ENCODE peak calls at places on chromosomes 13 and 19, in six cellular contexts. One of them, this sample, is unnamed.

GRCh38 chr13:51154029-51154555 is 43.0 kb upstream of the C13orf42 start:
- DNase-seq in K562: peak
- DNase-seq in GM12878: no peak
- DNase-seq in HepG2: no peak
- DNase-seq in H1: peak
- DNase-seq in GM12891: no peak
- DNase-seq in this sample: no peak

GRCh38 chr13:59112375-59112774 is 1051.4 kb downstream of the DIAPH3 start:
- DNase-seq in GM12891: no peak
- DNase-seq in H1: no peak
- DNase-seq in GM12878: no peak
- DNase-seq in K562: no peak
- DNase-seq in HepG2: no peak
- DNase-seq in this sample: no peak

GRCh38 chr13:94586371-94586770 is 9.6 kb downstream of the TGDS start:
- DNase-seq in GM12878: no peak
- DNase-seq in K562: no peak
- DNase-seq in HepG2: no peak
- DNase-seq in H1: no peak
- DNase-seq in GM12891: no peak
- DNase-seq in this sample: no peak

GRCh38 chr13:40355126-40355719 is 311.2 kb downstream of the FOXO1 start:
- DNase-seq in GM12891: no peak
- DNase-seq in K562: no peak
- DNase-seq in H1: no peak
- DNase-seq in GM12878: no peak
- DNase-seq in HepG2: no peak
- DNase-seq in this sample: no peak

GRCh38 chr13:57631607-57632275 is at the start of gene PCDH17:
- DNase-seq in GM12891: no peak
- DNase-seq in GM12878: no peak
- DNase-seq in HepG2: no peak
- DNase-seq in K562: no peak
- DNase-seq in H1: peak
- DNase-seq in this sample: no peak

GRCh38 chr19:54790711-54791110 is 12.7 kb upstream of the KIR2DL4 start:
- DNase-seq in GM12891: no peak
- DNase-seq in GM12878: no peak
- DNase-seq in H1: no peak
- DNase-seq in K562: no peak
- DNase-seq in HepG2: no peak
- DNase-seq in this sample: no peak

GRCh38 chr13:41746259-41746658 is 214.7 kb downstream of the VWA8 start:
- DNase-seq in HepG2: no peak
- DNase-seq in GM12878: no peak
- DNase-seq in H1: no peak
- DNase-seq in GM12891: no peak
- DNase-seq in K562: no peak
- DNase-seq in this sample: no peak

GRCh38 chr19:3700242-3701032 is at the start of gene PIP5K1C:
- DNase-seq in GM12891: peak
- DNase-seq in K562: peak
- DNase-seq in GM12878: peak
- DNase-seq in HepG2: peak
- DNase-seq in H1: peak
- DNase-seq in this sample: peak

GRCh38 chr19:12774588-12775555 is at the start of gene HOOK2:
- DNase-seq in HepG2: no peak
- DNase-seq in GM12878: no peak
- DNase-seq in H1: peak
- DNase-seq in K562: no peak
- DNase-seq in GM12891: no peak
- DNase-seq in this sample: no peak

GRCh38 chr13:93079294-93079693 is 147.3 kb upstream of the GPC6 start:
- DNase-seq in GM12891: no peak
- DNase-seq in GM12878: no peak
- DNase-seq in HepG2: no peak
- DNase-seq in H1: no peak
- DNase-seq in K562: no peak
- DNase-seq in this sample: no peak

GRCh38 chr13:110154370-110155031 is 152.5 kb downstream of the COL4A1 start:
- DNase-seq in GM12891: no peak
- DNase-seq in GM12878: no peak
- DNase-seq in K562: no peak
- DNase-seq in HepG2: no peak
- DNase-seq in H1: no peak
- DNase-seq in this sample: no peak

GRCh38 chr19:12648088-12648487 is 18.5 kb downstream of the MAN2B1 start:
- DNase-seq in GM12878: no peak
- DNase-seq in GM12891: no peak
- DNase-seq in K562: peak
- DNase-seq in H1: no peak
- DNase-seq in HepG2: no peak
- DNase-seq in this sample: no peak

GRCh38 chr19:40424637-40425449 is 949 bp downstream of the SERTAD1 start:
- DNase-seq in GM12878: no peak
- DNase-seq in H1: peak
- DNase-seq in HepG2: no peak
- DNase-seq in GM12891: no peak
- DNase-seq in K562: peak
- DNase-seq in this sample: no peak

GRCh38 chr13:92807343-92807742 is 419.3 kb upstream of the GPC6 start:
- DNase-seq in H1: no peak
- DNase-seq in GM12891: no peak
- DNase-seq in GM12878: no peak
- DNase-seq in HepG2: no peak
- DNase-seq in K562: no peak
- DNase-seq in this sample: no peak

GRCh38 chr13:41658057-41658642 is 200.8 kb downstream of the RGCC start:
- DNase-seq in GM12891: no peak
- DNase-seq in HepG2: no peak
- DNase-seq in GM12878: no peak
- DNase-seq in H1: no peak
- DNase-seq in K562: no peak
- DNase-seq in this sample: no peak

GRCh38 chr13:36131215-36131930 is at the start of gene DCLK1:
- DNase-seq in HepG2: no peak
- DNase-seq in GM12891: no peak
- DNase-seq in K562: no peak
- DNase-seq in H1: peak
- DNase-seq in GM12878: no peak
- DNase-seq in this sample: no peak

GRCh38 chr19:10836478-10837325 is 690 bp upstream of the TMED1 start:
- DNase-seq in HepG2: no peak
- DNase-seq in GM12891: peak
- DNase-seq in H1: no peak
- DNase-seq in K562: peak
- DNase-seq in GM12878: no peak
- DNase-seq in this sample: peak

GRCh38 chr13:108328848-108329247 is 59.3 kb downstream of the TNFSF13B start:
- DNase-seq in HepG2: no peak
- DNase-seq in H1: no peak
- DNase-seq in GM12878: no peak
- DNase-seq in K562: no peak
- DNase-seq in GM12891: no peak
- DNase-seq in this sample: no peak

GRCh38 chr13:21342699-21343442 is 116.2 kb downstream of the ZDHHC20 start:
- DNase-seq in H1: no peak
- DNase-seq in GM12891: no peak
- DNase-seq in HepG2: no peak
- DNase-seq in K562: no peak
- DNase-seq in GM12878: no peak
- DNase-seq in this sample: no peak

GRCh38 chr13:109737606-109738005 is 48.8 kb downstream of the IRS2 start:
- DNase-seq in K562: no peak
- DNase-seq in GM12891: no peak
- DNase-seq in GM12878: no peak
- DNase-seq in H1: no peak
- DNase-seq in HepG2: no peak
- DNase-seq in this sample: no peak

GRCh38 chr19:41311613-41312012 is 1.6 kb downstream of the CCDC97 start:
- DNase-seq in GM12891: no peak
- DNase-seq in GM12878: no peak
- DNase-seq in H1: no peak
- DNase-seq in K562: no peak
- DNase-seq in HepG2: no peak
- DNase-seq in this sample: no peak

GRCh38 chr19:48543121-48543710 is 8.8 kb upstream of the SULT2B1 start:
- DNase-seq in K562: no peak
- DNase-seq in GM12878: no peak
- DNase-seq in H1: no peak
- DNase-seq in GM12891: no peak
- DNase-seq in HepG2: no peak
- DNase-seq in this sample: no peak

GRCh38 chr13:67877031-67877430 is 646.9 kb upstream of the PCDH9 start:
- DNase-seq in GM12891: no peak
- DNase-seq in K562: no peak
- DNase-seq in H1: no peak
- DNase-seq in HepG2: no peak
- DNase-seq in GM12878: no peak
- DNase-seq in this sample: no peak

GRCh38 chr13:75704942-75705320 is 68.8 kb downstream of the LMO7 start:
- DNase-seq in K562: no peak
- DNase-seq in GM12878: no peak
- DNase-seq in GM12891: no peak
- DNase-seq in H1: no peak
- DNase-seq in HepG2: no peak
- DNase-seq in this sample: no peak

GRCh38 chr19:42143341-42144234 is 11.3 kb upstream of the POU2F2 start:
- DNase-seq in GM12891: no peak
- DNase-seq in K562: peak
- DNase-seq in H1: peak
- DNase-seq in GM12878: no peak
- DNase-seq in HepG2: no peak
- DNase-seq in this sample: no peak

GRCh38 chr19:48807590-48808308 is 3.1 kb downstream of the BCAT2 start:
- DNase-seq in GM12891: no peak
- DNase-seq in H1: peak
- DNase-seq in GM12878: no peak
- DNase-seq in K562: peak
- DNase-seq in HepG2: peak
- DNase-seq in this sample: no peak

GRCh38 chr19:58009666-58010301 is 7.2 kb upstream of the ZNF606 start:
- DNase-seq in GM12878: no peak
- DNase-seq in K562: peak
- DNase-seq in H1: no peak
- DNase-seq in GM12891: peak
- DNase-seq in HepG2: no peak
- DNase-seq in this sample: peak
- TF ChIP-seq POLR2A in GM12878: peak
- TF ChIP-seq POLR2A in K562: no peak
- TF ChIP-seq POLR2A in H1: no peak
- TF ChIP-seq POLR2A in GM12891: no peak
- TF ChIP-seq POLR2A in HepG2: no peak
- TF ChIP-seq POLR2A in this sample: peak

GRCh38 chr13:113513761-113514160 is 23.2 kb upstream of the DCUN1D2 start:
- DNase-seq in HepG2: no peak
- DNase-seq in GM12878: no peak
- DNase-seq in GM12891: no peak
- DNase-seq in K562: no peak
- DNase-seq in H1: no peak
- DNase-seq in this sample: no peak
- TF ChIP-seq TAF1 in HepG2: no peak
- TF ChIP-seq TAF1 in GM12878: no peak
- TF ChIP-seq TAF1 in GM12891: no peak
- TF ChIP-seq TAF1 in K562: no peak
- TF ChIP-seq TAF1 in H1: no peak
- TF ChIP-seq TAF1 in this sample: no peak

GRCh38 chr13:26837102-26837501 is 76.5 kb upstream of the GPR12 start:
- DNase-seq in H1: no peak
- DNase-seq in GM12878: no peak
- DNase-seq in HepG2: no peak
- DNase-seq in K562: no peak
- DNase-seq in GM12891: no peak
- DNase-seq in this sample: no peak
- TF ChIP-seq POLR2AphosphoS5 in H1: no peak
- TF ChIP-seq POLR2AphosphoS5 in GM12878: no peak
- TF ChIP-seq POLR2AphosphoS5 in HepG2: no peak
- TF ChIP-seq POLR2AphosphoS5 in K562: no peak
- TF ChIP-seq POLR2AphosphoS5 in GM12891: no peak
- TF ChIP-seq POLR2AphosphoS5 in this sample: no peak

GRCh38 chr13:91184244-91184926 is 163.1 kb upstream of the MIR17HG start:
- DNase-seq in HepG2: no peak
- DNase-seq in H1: no peak
- DNase-seq in K562: no peak
- DNase-seq in GM12891: no peak
- DNase-seq in GM12878: no peak
- DNase-seq in this sample: no peak
- TF ChIP-seq POLR2A in HepG2: no peak
- TF ChIP-seq POLR2A in H1: no peak
- TF ChIP-seq POLR2A in K562: no peak
- TF ChIP-seq POLR2A in GM12891: no peak
- TF ChIP-seq POLR2A in GM12878: no peak
- TF ChIP-seq POLR2A in this sample: no peak

GRCh38 chr13:27627377-27627776 is 5.7 kb downstream of the POLR1D start:
- DNase-seq in K562: no peak
- DNase-seq in HepG2: no peak
- DNase-seq in GM12878: no peak
- DNase-seq in GM12891: no peak
- DNase-seq in H1: no peak
- DNase-seq in this sample: no peak

GRCh38 chr13:27625839-27626238 is 4.1 kb downstream of the POLR1D start:
- DNase-seq in H1: no peak
- DNase-seq in HepG2: peak
- DNase-seq in GM12878: no peak
- DNase-seq in GM12891: no peak
- DNase-seq in K562: no peak
- DNase-seq in this sample: no peak

GRCh38 chr13:27631665-27632064 is 10.0 kb downstream of the POLR1D start:
- DNase-seq in GM12878: no peak
- DNase-seq in K562: no peak
- DNase-seq in HepG2: no peak
- DNase-seq in GM12891: no peak
- DNase-seq in H1: no peak
- DNase-seq in this sample: no peak

GRCh38 chr13:27631156-27631555 is 9.5 kb downstream of the POLR1D start:
- DNase-seq in GM12878: no peak
- DNase-seq in GM12891: no peak
- DNase-seq in K562: no peak
- DNase-seq in HepG2: no peak
- DNase-seq in H1: no peak
- DNase-seq in this sample: no peak

GRCh38 chr13:27628081-27628480 is 6.4 kb downstream of the POLR1D start:
- DNase-seq in GM12878: no peak
- DNase-seq in H1: no peak
- DNase-seq in K562: no peak
- DNase-seq in HepG2: no peak
- DNase-seq in GM12891: no peak
- DNase-seq in this sample: no peak
- TF ChIP-seq TAF1 in GM12878: no peak
- TF ChIP-seq TAF1 in H1: no peak
- TF ChIP-seq TAF1 in K562: no peak
- TF ChIP-seq TAF1 in HepG2: no peak
- TF ChIP-seq TAF1 in GM12891: no peak
- TF ChIP-seq TAF1 in this sample: no peak

GRCh38 chr13:47463002-47463401 is 538.1 kb downstream of the SUCLA2 start:
- DNase-seq in H1: no peak
- DNase-seq in GM12878: no peak
- DNase-seq in K562: no peak
- DNase-seq in HepG2: no peak
- DNase-seq in GM12891: no peak
- DNase-seq in this sample: no peak

GRCh38 chr13:47459512-47459911 is 541.6 kb downstream of the SUCLA2 start:
- DNase-seq in H1: no peak
- DNase-seq in K562: no peak
- DNase-seq in GM12878: no peak
- DNase-seq in HepG2: no peak
- DNase-seq in GM12891: no peak
- DNase-seq in this sample: no peak

GRCh38 chr13:47463726-47464125 is 537.3 kb downstream of the SUCLA2 start:
- DNase-seq in K562: no peak
- DNase-seq in GM12878: no peak
- DNase-seq in HepG2: no peak
- DNase-seq in H1: no peak
- DNase-seq in GM12891: no peak
- DNase-seq in this sample: no peak
- TF ChIP-seq POLR2AphosphoS5 in K562: no peak
- TF ChIP-seq POLR2AphosphoS5 in GM12878: no peak
- TF ChIP-seq POLR2AphosphoS5 in HepG2: no peak
- TF ChIP-seq POLR2AphosphoS5 in H1: no peak
- TF ChIP-seq POLR2AphosphoS5 in GM12891: no peak
- TF ChIP-seq POLR2AphosphoS5 in this sample: no peak